ENCODE peak calls at places on chromosome 19, in four cellular contexts. R is fibroblast of lung, O is A673, B is AG09309. C is an unnamed sample.

GRCh38 chr19:41863209-41863931 is 3.3 kb downstream of the RPS19 start:
- DNase-seq in B (no peak), O (no peak), R (no peak), C (no peak)

GRCh38 chr19:11197291-11198174 is at the start of gene KANK2:
- DNase-seq in R (peak; percentile 76), B (no peak), O (peak; percentile 80), C (peak; percentile 19)

GRCh38 chr19:28065026-28065425 is 1147.9 kb downstream of the UQCRFS1 start:
- DNase-seq in O (no peak), B (no peak), R (no peak), C (no peak)

GRCh38 chr19:55986487-55986886 is at the start of gene NLRP5:
- DNase-seq in O (no peak), R (no peak), B (no peak), C (no peak)

GRCh38 chr19:46932346-46932745 is 71.5 kb downstream of the ARHGAP35 start:
- DNase-seq in O (no peak), R (peak; percentile 29), B (no peak), C (no peak)

GRCh38 chr19:46428278-46429141 is at the start of gene PNMA8C:
- DNase-seq in B (no peak), O (no peak), R (peak; percentile 52), C (no peak)

GRCh38 chr19:49786432-49786831 is 19.6 kb downstream of the AP2A1 start:
- DNase-seq in B (peak; percentile 21), R (peak; percentile 58), O (no peak), C (peak; percentile 25)

GRCh38 chr19:33535176-33535575 is 13.6 kb upstream of the PEPD start:
- DNase-seq in B (peak; percentile 5), R (no peak), O (no peak), C (no peak)

GRCh38 chr19:56155124-56155687 is 14.1 kb downstream of the ZNF444 start:
- DNase-seq in R (no peak), B (no peak), O (no peak), C (no peak)

GRCh38 chr19:3783660-3784584 is 2.3 kb downstream of the MATK start:
- DNase-seq in O (no peak), R (no peak), B (no peak), C (no peak)

GRCh38 chr19:28393574-28394336 is 819.2 kb downstream of the UQCRFS1 start:
- DNase-seq in R (no peak), B (no peak), O (no peak), C (no peak)

GRCh38 chr19:584240-585001 is 5.3 kb upstream of the HCN2 start:
- DNase-seq in O (peak; percentile 83), B (no peak), R (peak; percentile 39), C (no peak)

GRCh38 chr19:4474504-4475136 is 2.5 kb downstream of the HDGFL2 start:
- DNase-seq in O (peak; percentile 85), R (peak; percentile 64), B (no peak), C (no peak)

GRCh38 chr19:45474191-45474940 is 6.6 kb downstream of the FOSB start:
- DNase-seq in B (no peak), R (no peak), O (no peak), C (no peak)

GRCh38 chr19:36032251-36033104 is at the start of gene CLIP3:
- DNase-seq in O (peak; percentile 81), B (no peak), R (peak; percentile 63), C (no peak)

GRCh38 chr19:15120135-15121026 is 13.2 kb downstream of the SYDE1 start:
- DNase-seq in O (no peak), R (no peak), B (no peak), C (no peak)

GRCh38 chr19:14890616-14891379 is 4.9 kb upstream of the OR7A17 start:
- DNase-seq in B (no peak), O (no peak), R (no peak), C (no peak)

GRCh38 chr19:4009990-4010807 is 2.7 kb downstream of the PIAS4 start:
- DNase-seq in B (no peak), O (no peak), R (peak; percentile 36), C (no peak)

GRCh38 chr19:40449506-40449905 is 5.4 kb upstream of the SERTAD3 start:
- DNase-seq in R (no peak), O (no peak), B (no peak), C (no peak)

GRCh38 chr19:51799311-51799997 is 4.5 kb downstream of the FPR3 start:
- DNase-seq in B (peak; percentile 98), R (peak; percentile 97), O (peak; percentile 94), C (peak; percentile 84)

GRCh38 chr19:36113895-36114762 is 546 bp downstream of the POLR2I start:
- DNase-seq in R (peak; percentile 33), O (no peak), B (no peak), C (no peak)

GRCh38 chr19:42216653-42217521 is 590 bp downstream of the DEDD2 start:
- DNase-seq in R (peak; percentile 23), O (peak; percentile 45), B (no peak), C (no peak)

GRCh38 chr19:45179063-45179847 is 671 bp downstream of the BLOC1S3 start:
- DNase-seq in O (peak; percentile 26), B (no peak), R (no peak), C (no peak)

GRCh38 chr19:313988-314815 is 23.0 kb upstream of the PLPP2 start:
- DNase-seq in R (no peak), B (no peak), O (no peak), C (no peak)

GRCh38 chr19:52094526-52094925 is 1.0 kb downstream of the ZNF841 start:
- DNase-seq in B (no peak), R (no peak), O (no peak), C (no peak)

GRCh38 chr19:35019144-35019543 is 11.1 kb upstream of the SCN1B start:
- DNase-seq in R (no peak), B (no peak), O (no peak), C (no peak)

GRCh38 chr19:9251236-9251635 is 506 bp downstream of the OR7E24 start:
- DNase-seq in B (no peak), R (no peak), O (no peak), C (no peak)

GRCh38 chr19:34254552-34255432 is at the start of gene GARRE1:
- DNase-seq in B (no peak), O (peak; percentile 81), R (peak; percentile 38), C (no peak)

GRCh38 chr19:4229179-4229931 is at the start of gene EBI3:
- DNase-seq in O (peak; percentile 64), R (peak; percentile 38), B (no peak), C (no peak)

GRCh38 chr19:13051581-13052165 is 51.0 kb downstream of the LYL1 start:
- DNase-seq in B (no peak), R (peak; percentile 67), O (peak; percentile 75), C (no peak)

GRCh38 chr19:54172764-54173699 is at the start of gene TMC4:
- DNase-seq in R (no peak), B (no peak), O (peak; percentile 63), C (no peak)

GRCh38 chr19:32436692-32437091 is 31.1 kb downstream of the DPY19L3 start:
- DNase-seq in B (no peak), R (no peak), O (no peak), C (no peak)

GRCh38 chr19:31938675-31939074 is 406.7 kb upstream of the ZNF507 start:
- DNase-seq in B (no peak), R (peak; percentile 25), O (no peak), C (no peak)

GRCh38 chr19:31543456-31543855 is 194.2 kb upstream of the TSHZ3 start:
- DNase-seq in R (no peak), O (no peak), B (no peak), C (no peak)

GRCh38 chr19:57934820-57935665 is at the start of gene ZNF418:
- DNase-seq in O (peak; percentile 92), R (peak; percentile 89), B (peak; percentile 46), C (peak; percentile 54)

GRCh38 chr19:49915271-49915670 is 13.7 kb upstream of the ATF5 start:
- DNase-seq in B (no peak), R (no peak), O (no peak), C (no peak)

GRCh38 chr19:40716031-40716654 is 543 bp downstream of the COQ8B start:
- DNase-seq in R (no peak), O (no peak), B (no peak), C (peak; percentile 82)

DNA sequence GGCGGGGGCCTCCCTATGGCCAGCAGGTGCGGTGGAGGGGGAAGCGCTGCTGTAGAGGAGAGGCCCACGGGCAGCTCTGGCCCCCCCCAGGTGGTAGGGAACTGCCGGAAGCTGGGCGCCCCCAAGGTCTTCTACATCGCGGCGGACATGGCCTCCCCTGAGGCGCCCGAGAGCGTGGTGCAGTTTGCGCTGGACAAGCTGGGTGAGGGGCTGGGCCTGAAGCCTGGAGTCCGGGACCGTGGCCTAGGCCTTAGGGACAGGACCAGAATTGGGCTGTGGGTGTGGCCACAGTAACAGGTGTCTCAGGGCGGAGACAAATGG is 3.8 kb upstream of the RPL36 start:
- DNase-seq in O (no peak), B (no peak), R (no peak), C (no peak)
- H3K4me3 ChIP-seq in O (peak overlapping the region; percentile 64), B (peak overlapping the region; percentile 39), R (no peak overlapping the region), C (peak overlapping the region; percentile 45)

DNA sequence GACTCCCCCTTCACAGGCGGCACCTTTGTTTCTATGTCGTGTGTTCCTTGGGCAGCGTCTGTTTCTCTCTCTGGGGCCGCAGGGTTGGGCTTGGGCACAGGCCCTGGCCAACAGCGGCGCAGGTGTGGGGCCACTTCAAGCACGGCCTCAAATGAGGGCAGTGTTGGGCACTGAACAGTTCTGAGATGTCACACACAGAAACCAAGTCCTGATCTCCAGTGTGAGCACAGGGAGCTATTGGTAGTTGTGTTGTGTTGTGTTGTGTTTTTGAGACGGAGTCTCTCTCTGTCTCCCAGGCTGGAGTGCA is 42.7 kb downstream of the GATAD2A start:
- DNase-seq in B (no peak), R (no peak), O (no peak), C (no peak)
- TF ChIP-seq CTCF in B (no peak), R (no peak), O (no peak), C (no peak)

GRCh38 chr19:2170987-2171348 is 7.2 kb downstream of the DOT1L start:
- DNase-seq in B (no peak), O (no peak), R (no peak), C (no peak)
- H3K4me3 ChIP-seq in B (no peak overlapping the region), O (no peak overlapping the region), R (no peak overlapping the region), C (no peak overlapping the region)

DNA sequence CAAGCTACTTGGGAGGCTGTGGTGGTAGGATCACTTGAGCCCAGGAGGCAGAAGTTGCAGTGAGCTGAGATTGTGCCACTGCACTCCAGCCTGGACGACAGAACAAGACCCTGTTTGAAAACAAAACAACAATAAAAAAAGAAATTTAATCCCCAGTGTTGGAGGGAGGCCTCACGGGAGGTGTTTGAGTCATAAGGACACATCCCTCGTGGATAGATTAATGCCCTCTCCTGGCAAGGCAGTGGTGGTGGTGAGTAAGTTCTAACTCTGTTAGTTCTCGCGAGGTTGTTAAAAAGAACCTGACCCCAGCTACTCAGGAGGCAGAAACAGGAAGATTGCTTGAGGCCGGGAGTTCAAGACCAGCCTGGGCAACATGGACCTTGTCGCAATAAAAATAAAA is 27.6 kb upstream of the SIN3B start:
- DNase-seq in R (peak; percentile 70), B (peak; percentile 14), O (peak; percentile 52), C (peak; percentile 60)
- TF ChIP-seq CTCF in R (no peak), B (no peak), O (no peak), C (peak; percentile 21)

GRCh38 chr19:7888826-7889217 is 512 bp downstream of the LRRC8E start:
- DNase-seq in B (no peak), O (no peak), R (no peak), C (no peak)
- H3K4me3 ChIP-seq in B (peak overlapping the region; percentile 95), O (peak overlapping the region; percentile 48), R (peak overlapping the region; percentile 44), C (peak overlapping the region; percentile 71)